ENCODE peak calls at places on chromosome 2, in five cellular contexts. One of them, this sample, is unnamed.

GRCh38 chr2:39513641-39514094 is 76.6 kb upstream of the MAP4K3 start:
- DNase-seq in K562: peak
- DNase-seq in IMR-90: peak
- DNase-seq in SK-N-SH: peak
- DNase-seq in A549: peak
- DNase-seq in this sample: peak

GRCh38 chr2:27009716-27010115 is 23.0 kb upstream of the TMEM214 start:
- DNase-seq in A549: no peak
- DNase-seq in SK-N-SH: no peak
- DNase-seq in IMR-90: no peak
- DNase-seq in K562: no peak
- DNase-seq in this sample: no peak

GRCh38 chr2:128632491-128632780 is 313.8 kb upstream of the HS6ST1 start:
- DNase-seq in SK-N-SH: peak
- DNase-seq in A549: no peak
- DNase-seq in K562: no peak
- DNase-seq in IMR-90: no peak
- DNase-seq in this sample: no peak

GRCh38 chr2:216151313-216152030 is 42.3 kb downstream of the XRCC5 start:
- DNase-seq in A549: no peak
- DNase-seq in SK-N-SH: peak
- DNase-seq in IMR-90: peak
- DNase-seq in K562: no peak
- DNase-seq in this sample: no peak

GRCh38 chr2:12169060-12169406 is 422.6 kb downstream of the LPIN1 start:
- DNase-seq in SK-N-SH: no peak
- DNase-seq in IMR-90: peak
- DNase-seq in K562: peak
- DNase-seq in A549: no peak
- DNase-seq in this sample: no peak

GRCh38 chr2:158953926-158954763 is 14.3 kb upstream of the TANC1 start:
- DNase-seq in IMR-90: peak
- DNase-seq in A549: peak
- DNase-seq in K562: no peak
- DNase-seq in SK-N-SH: peak
- DNase-seq in this sample: no peak

GRCh38 chr2:235021752-235022151 is 69.9 kb downstream of the SH3BP4 start:
- DNase-seq in IMR-90: peak
- DNase-seq in SK-N-SH: peak
- DNase-seq in A549: peak
- DNase-seq in K562: no peak
- DNase-seq in this sample: no peak

GRCh38 chr2:7269993-7270392 is 352.8 kb downstream of the RNF144A start:
- DNase-seq in A549: no peak
- DNase-seq in SK-N-SH: no peak
- DNase-seq in IMR-90: no peak
- DNase-seq in K562: no peak
- DNase-seq in this sample: no peak

GRCh38 chr2:234981197-234982095 is 29.6 kb downstream of the SH3BP4 start:
- DNase-seq in SK-N-SH: peak
- DNase-seq in A549: peak
- DNase-seq in IMR-90: peak
- DNase-seq in K562: no peak
- DNase-seq in this sample: no peak

GRCh38 chr2:105859694-105859951 is 114.9 kb downstream of the NCK2 start:
- DNase-seq in K562: no peak
- DNase-seq in IMR-90: no peak
- DNase-seq in SK-N-SH: no peak
- DNase-seq in A549: no peak
- DNase-seq in this sample: no peak

GRCh38 chr2:180128861-180129260 is 121.8 kb upstream of the CWC22 start:
- DNase-seq in SK-N-SH: no peak
- DNase-seq in A549: no peak
- DNase-seq in K562: no peak
- DNase-seq in IMR-90: no peak
- DNase-seq in this sample: no peak

GRCh38 chr2:197232010-197232409 is 78.6 kb downstream of the ANKRD44 start:
- DNase-seq in IMR-90: no peak
- DNase-seq in A549: no peak
- DNase-seq in SK-N-SH: no peak
- DNase-seq in K562: no peak
- DNase-seq in this sample: no peak

GRCh38 chr2:136645458-136645857 is 119.9 kb upstream of the THSD7B start:
- DNase-seq in K562: no peak
- DNase-seq in IMR-90: no peak
- DNase-seq in A549: no peak
- DNase-seq in SK-N-SH: no peak
- DNase-seq in this sample: no peak

GRCh38 chr2:241728627-241729026 is 5.8 kb upstream of the D2HGDH start:
- DNase-seq in A549: no peak
- DNase-seq in K562: no peak
- DNase-seq in IMR-90: no peak
- DNase-seq in SK-N-SH: peak
- DNase-seq in this sample: no peak

GRCh38 chr2:235312571-235312970 is 181.3 kb upstream of the AGAP1 start:
- DNase-seq in K562: no peak
- DNase-seq in A549: no peak
- DNase-seq in SK-N-SH: no peak
- DNase-seq in IMR-90: no peak
- DNase-seq in this sample: no peak

GRCh38 chr2:118386636-118387302 is 298.5 kb downstream of the INSIG2 start:
- DNase-seq in IMR-90: peak
- DNase-seq in A549: peak
- DNase-seq in K562: no peak
- DNase-seq in SK-N-SH: no peak
- DNase-seq in this sample: no peak

GRCh38 chr2:21310493-21310892 is 186.7 kb downstream of the TDRD15 start:
- DNase-seq in A549: no peak
- DNase-seq in IMR-90: no peak
- DNase-seq in SK-N-SH: no peak
- DNase-seq in K562: no peak
- DNase-seq in this sample: no peak

GRCh38 chr2:61620244-61621159 is 82.3 kb upstream of the XPO1 start:
- DNase-seq in SK-N-SH: no peak
- DNase-seq in K562: peak
- DNase-seq in A549: peak
- DNase-seq in IMR-90: peak
- DNase-seq in this sample: no peak

GRCh38 chr2:186229265-186229664 is 256.8 kb upstream of the ZC3H15 start:
- DNase-seq in A549: no peak
- DNase-seq in K562: no peak
- DNase-seq in SK-N-SH: no peak
- DNase-seq in IMR-90: no peak
- DNase-seq in this sample: no peak

GRCh38 chr2:48144777-48145176 is 238.5 kb upstream of the FBXO11 start:
- DNase-seq in A549: no peak
- DNase-seq in IMR-90: no peak
- DNase-seq in K562: peak
- DNase-seq in SK-N-SH: no peak
- DNase-seq in this sample: no peak

GRCh38 chr2:48147719-48148118 is 241.4 kb upstream of the FBXO11 start:
- DNase-seq in A549: no peak
- DNase-seq in SK-N-SH: no peak
- DNase-seq in IMR-90: no peak
- DNase-seq in K562: no peak
- DNase-seq in this sample: no peak

GRCh38 chr2:48148841-48149240 is 242.5 kb upstream of the FBXO11 start:
- DNase-seq in K562: peak
- DNase-seq in A549: no peak
- DNase-seq in IMR-90: no peak
- DNase-seq in SK-N-SH: peak
- DNase-seq in this sample: no peak

GRCh38 chr2:48146552-48146951 is 240.3 kb upstream of the FBXO11 start:
- DNase-seq in K562: no peak
- DNase-seq in IMR-90: no peak
- DNase-seq in A549: no peak
- DNase-seq in SK-N-SH: no peak
- DNase-seq in this sample: no peak

DNA sequence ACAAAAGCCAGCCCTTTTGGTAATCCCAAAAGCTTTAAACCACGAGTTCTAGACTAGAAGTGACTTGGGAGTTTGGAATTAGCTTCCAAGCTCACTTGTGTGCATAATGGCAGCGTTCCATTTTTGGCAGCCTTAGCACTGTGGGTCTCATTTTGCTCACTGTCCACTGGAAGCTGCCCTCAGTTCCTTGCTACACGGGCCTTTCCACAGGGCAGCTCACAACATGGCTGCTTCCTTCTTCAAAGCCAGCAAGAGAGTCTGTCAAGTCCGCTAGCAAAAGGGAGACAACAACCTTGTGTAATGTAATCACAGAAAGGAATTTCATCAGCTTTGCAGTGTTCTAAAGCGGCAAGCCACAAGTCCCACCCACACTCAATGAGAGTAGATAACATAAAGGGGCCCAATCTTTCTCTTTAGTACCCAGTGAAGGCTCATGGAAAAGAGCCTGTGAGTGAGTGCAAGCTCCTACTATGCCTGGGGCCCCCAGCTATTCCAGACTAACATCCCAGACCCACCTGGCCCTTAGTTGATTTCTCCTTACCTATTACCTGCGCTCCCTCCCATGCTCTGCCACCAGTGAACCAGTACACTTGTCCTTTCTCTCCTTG is 239.7 kb upstream of the FBXO11 start:
- DNase-seq in SK-N-SH: no peak
- DNase-seq in IMR-90: peak
- DNase-seq in K562: peak
- DNase-seq in A549: no peak
- DNase-seq in this sample: no peak
- TF ChIP-seq RFX5 in SK-N-SH: no peak
- TF ChIP-seq RFX5 in IMR-90: no peak
- TF ChIP-seq RFX5 in K562: no peak
- TF ChIP-seq RFX5 in A549: no peak
- TF ChIP-seq RFX5 in this sample: no peak

DNA sequence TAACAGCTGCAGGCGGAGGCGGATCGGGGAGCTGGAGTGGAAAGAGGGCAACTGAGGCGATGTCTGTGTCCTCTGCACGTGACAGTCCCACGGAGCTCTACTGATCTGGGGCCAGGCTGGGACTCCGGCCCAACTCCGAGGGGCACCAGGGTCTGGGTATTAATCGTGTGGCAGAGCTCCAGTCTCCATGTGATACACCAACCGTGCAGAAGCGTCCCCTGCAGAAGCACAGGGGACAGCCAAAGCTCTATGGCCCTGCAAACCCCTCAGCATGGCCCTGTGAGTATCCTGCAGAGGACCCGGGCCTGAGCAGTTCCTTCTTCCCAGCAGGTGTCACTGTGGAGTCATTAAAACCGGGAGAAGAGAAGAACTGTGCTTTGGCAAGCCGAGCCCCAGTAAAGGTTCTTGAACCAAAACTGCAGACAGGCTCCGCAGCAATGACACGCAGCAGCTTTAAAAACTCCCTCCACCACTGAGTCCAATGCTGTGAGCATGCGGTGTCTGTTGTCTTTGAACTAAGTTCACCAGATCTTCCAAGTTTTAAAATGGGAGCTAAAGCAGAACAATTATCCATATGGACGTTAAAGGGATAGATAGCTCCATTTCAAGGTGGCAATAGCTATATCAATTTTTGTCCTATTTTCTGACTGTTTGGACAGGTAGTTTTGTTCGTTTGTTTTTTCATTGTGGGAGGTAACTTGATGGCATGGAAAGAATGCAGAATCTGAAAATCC is 79.4 kb downstream of the TMEM182 start:
- DNase-seq in A549: peak
- DNase-seq in SK-N-SH: peak
- DNase-seq in IMR-90: peak
- DNase-seq in K562: peak
- DNase-seq in this sample: no peak
- TF ChIP-seq RCOR1 in A549: no peak
- TF ChIP-seq RCOR1 in SK-N-SH: no peak
- TF ChIP-seq RCOR1 in IMR-90: no peak
- TF ChIP-seq RCOR1 in K562: no peak
- TF ChIP-seq RCOR1 in this sample: no peak

DNA sequence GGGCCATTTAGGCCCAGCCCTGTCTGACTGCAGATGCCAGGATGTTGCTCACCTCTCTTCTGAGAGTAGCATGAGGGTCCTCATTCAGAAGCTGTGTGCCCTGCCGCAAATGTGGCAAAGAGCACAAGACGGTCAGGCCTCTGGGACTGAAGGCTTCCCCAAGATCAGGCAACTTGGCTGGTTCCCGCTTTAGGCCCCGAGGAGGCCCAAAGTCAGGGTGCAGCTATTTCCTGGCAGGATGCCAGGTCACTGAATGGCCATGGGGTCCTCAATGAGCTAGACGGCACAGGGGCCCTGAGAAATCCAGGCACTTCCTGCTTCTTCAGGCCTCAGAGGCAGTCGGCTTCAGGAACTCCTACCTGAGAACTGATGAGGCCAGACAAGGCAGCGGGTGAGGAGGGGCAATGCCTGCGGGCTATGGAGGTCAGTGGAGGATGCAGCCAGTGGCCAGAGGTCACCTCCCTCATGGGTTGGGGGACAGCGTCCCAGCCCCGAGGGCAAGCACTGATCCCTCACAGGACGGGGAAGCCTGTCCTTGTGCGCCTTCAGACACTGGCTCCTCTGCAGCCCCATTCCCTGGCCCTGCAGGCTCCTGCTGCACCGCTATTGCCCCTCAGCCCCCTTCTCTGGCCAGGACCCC is 44.9 kb downstream of the LMAN2L start:
- DNase-seq in SK-N-SH: no peak
- DNase-seq in IMR-90: no peak
- DNase-seq in A549: no peak
- DNase-seq in K562: no peak
- DNase-seq in this sample: no peak
- TF ChIP-seq RFX5 in SK-N-SH: no peak
- TF ChIP-seq RFX5 in IMR-90: no peak
- TF ChIP-seq RFX5 in A549: no peak
- TF ChIP-seq RFX5 in K562: no peak
- TF ChIP-seq RFX5 in this sample: no peak

DNA sequence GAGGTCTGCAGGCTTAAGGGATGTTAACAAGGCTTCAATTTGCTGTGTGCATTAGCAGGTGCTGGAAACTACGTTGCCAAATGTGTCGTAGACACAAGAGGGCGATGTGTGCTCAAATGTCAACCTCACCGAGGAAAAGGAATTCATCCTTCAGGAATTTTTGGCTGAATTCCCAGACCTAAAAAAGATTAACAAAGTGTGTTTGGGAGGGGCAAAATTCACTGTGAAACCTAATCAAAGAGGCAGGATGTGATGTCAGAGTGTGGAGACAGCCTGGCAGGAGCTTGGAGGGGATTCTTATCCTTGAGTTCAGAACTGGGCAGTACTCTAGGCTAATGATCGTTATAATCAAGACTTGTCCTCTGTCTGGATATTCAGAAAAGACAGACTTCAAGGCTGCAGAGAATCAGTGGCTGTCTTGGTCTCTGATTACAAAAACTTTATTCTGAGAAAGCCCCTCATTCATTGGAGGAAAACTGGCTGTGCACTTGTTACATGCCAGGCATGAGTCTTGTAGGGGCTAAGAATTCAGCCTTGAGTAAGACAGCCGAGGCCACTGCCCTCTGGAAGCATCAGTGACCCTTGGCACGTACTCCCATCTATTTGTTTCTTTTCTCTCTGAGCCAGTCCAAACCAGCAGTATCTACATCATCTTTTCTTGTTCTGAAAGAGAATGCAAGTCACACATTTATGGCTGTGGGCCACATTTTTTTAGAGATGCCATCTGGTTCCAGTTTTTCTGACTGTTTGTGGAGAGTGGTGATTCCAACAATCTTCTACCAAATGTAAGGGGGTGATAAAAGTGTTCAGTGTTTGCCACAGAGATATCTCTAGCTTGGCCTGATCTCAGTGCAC is 18.7 kb upstream of the SCYGR1 start:
- DNase-seq in SK-N-SH: peak
- DNase-seq in K562: peak
- DNase-seq in IMR-90: peak
- DNase-seq in A549: peak
- DNase-seq in this sample: no peak
- TF ChIP-seq RCOR1 in SK-N-SH: peak
- TF ChIP-seq RCOR1 in K562: no peak
- TF ChIP-seq RCOR1 in IMR-90: peak
- TF ChIP-seq RCOR1 in A549: no peak
- TF ChIP-seq RCOR1 in this sample: no peak

This sample was measured in GM12878.